ENCODE peak calls at places on chromosomes 16 and 17, in seven cellular contexts. V is K562, G is SK-N-SH, B is HepG2, F is H1, C is GM12878, A is HCT116. N is an unnamed sample.

GRCh38 chr16:50088302-50088701 is 22.5 kb downstream of the HEATR3 start:
- DNase-seq in F (no peak), G (no peak), V (no peak), B (no peak), C (no peak), A (no peak), N (no peak)

GRCh38 chr17:83110755-83111154 is 31.3 kb downstream of the METRNL start:
- DNase-seq in F (no peak), C (no peak), V (no peak), G (peak), A (no peak), B (no peak), N (no peak)

GRCh38 chr17:55433629-55434422 is 12.2 kb upstream of the MMD start:
- DNase-seq in F (no peak), G (no peak), C (no peak), A (no peak), V (no peak), B (peak), N (no peak)

GRCh38 chr16:53053967-53054669 is 673 bp upstream of the CHD9 start:
- DNase-seq in C (no peak), G (peak), B (peak), F (no peak), A (no peak), V (peak), N (no peak)

GRCh38 chr17:57286372-57287105 is 30.2 kb downstream of the MSI2 start:
- DNase-seq in A (no peak), G (no peak), C (no peak), F (no peak), V (no peak), B (no peak), N (no peak)

GRCh38 chr17:65018612-65019290 is 37.8 kb downstream of the GNA13 start:
- DNase-seq in G (no peak), F (no peak), A (no peak), V (no peak), C (no peak), B (no peak), N (no peak)

GRCh38 chr17:53454337-53454736 is 368.4 kb upstream of the KIF2B start:
- DNase-seq in A (no peak), F (no peak), C (no peak), V (no peak), G (no peak), B (no peak), N (no peak)

GRCh38 chr17:3892095-3892998 is 506 bp downstream of the CAMKK1 start:
- DNase-seq in A (no peak), V (peak), B (peak), F (peak), G (peak), C (no peak), N (no peak)

GRCh38 chr16:3059041-3059722 is 6.3 kb upstream of the IL32 start:
- DNase-seq in F (peak), A (peak), C (no peak), V (peak), B (peak), G (peak), N (no peak)

GRCh38 chr17:81685108-81685507 is 1.3 kb downstream of the HGS start:
- DNase-seq in C (no peak), G (peak), B (no peak), A (no peak), F (no peak), V (peak), N (no peak)

GRCh38 chr17:75980188-75981018 is 1.4 kb downstream of the TEN1 start:
- DNase-seq in V (peak), B (no peak), F (no peak), C (no peak), A (no peak), G (no peak), N (no peak)

GRCh38 chr16:79571065-79571697 is 29.4 kb downstream of the MAF start:
- DNase-seq in A (no peak), C (no peak), V (no peak), B (no peak), F (no peak), G (no peak), N (no peak)

GRCh38 chr16:79954920-79955705 is 354.6 kb upstream of the MAF start:
- DNase-seq in C (no peak), V (no peak), A (no peak), B (no peak), F (no peak), G (no peak), N (no peak)

GRCh38 chr16:49462989-49463371 is 89.4 kb downstream of the C16orf78 start:
- DNase-seq in C (no peak), A (no peak), B (no peak), F (peak), G (no peak), V (no peak), N (no peak)

GRCh38 chr16:53785044-53785443 is 81.1 kb downstream of the FTO start:
- DNase-seq in F (no peak), V (no peak), B (no peak), G (no peak), C (no peak), A (no peak), N (no peak)

GRCh38 chr16:86594712-86595111 is 16.4 kb downstream of the FOXL1 start:
- DNase-seq in B (no peak), G (no peak), C (no peak), V (no peak), A (no peak), F (no peak), N (no peak)

GRCh38 chr17:3012926-3013581 is 50.4 kb downstream of the OR1D5 start:
- DNase-seq in C (peak), F (peak), B (peak), A (peak), V (peak), G (peak), N (peak)

GRCh38 chr16:55274391-55274790 is 49.6 kb upstream of the IRX6 start:
- DNase-seq in B (no peak), C (no peak), A (no peak), V (no peak), G (no peak), F (no peak), N (no peak)

GRCh38 chr16:8739151-8739550 is 58.3 kb downstream of the TMEM186 start:
- DNase-seq in G (no peak), B (no peak), V (no peak), F (no peak), A (no peak), C (no peak), N (no peak)

GRCh38 chr16:27894441-27894840 is 169.1 kb downstream of the GSG1L start:
- DNase-seq in A (no peak), G (no peak), B (no peak), F (no peak), C (no peak), V (no peak), N (no peak)

GRCh38 chr17:41049110-41049509 is 2.0 kb upstream of the KRTAP2-1 start:
- DNase-seq in C (no peak), B (peak), G (no peak), A (no peak), F (no peak), V (no peak), N (no peak)

GRCh38 chr17:65055708-65056638 is 567 bp downstream of the GNA13 start:
- DNase-seq in V (peak), C (no peak), G (peak), B (peak), F (no peak), A (peak), N (no peak)

GRCh38 chr16:72847187-72848044 is 200.5 kb downstream of the ZFHX3 start:
- DNase-seq in G (peak), C (no peak), B (peak), V (peak), A (no peak), F (no peak), N (no peak)

GRCh38 chr17:70521821-70522256 is 352.5 kb downstream of the KCNJ2 start:
- DNase-seq in G (no peak), F (no peak), A (no peak), V (no peak), B (no peak), C (no peak), N (no peak)

GRCh38 chr17:79658811-79659207 is 48.0 kb upstream of the RBFOX3 start:
- DNase-seq in C (no peak), G (peak), B (peak), A (peak), F (peak), V (peak), N (no peak)

GRCh38 chr17:1471490-1471889 is 15.5 kb upstream of the CRK start:
- DNase-seq in B (no peak), G (no peak), A (no peak), C (no peak), F (no peak), V (no peak), N (no peak)

GRCh38 chr17:12789075-12789975 is at the start of gene ARHGAP44:
- DNase-seq in B (peak), F (peak), A (peak), V (peak), G (peak), C (no peak), N (no peak)

GRCh38 chr17:7285679-7286078 is 4.2 kb downstream of the SLC2A4 start:
- DNase-seq in C (no peak), V (no peak), F (no peak), A (no peak), G (no peak), B (no peak), N (no peak)

GRCh38 chr17:61455754-61456681 is 3.8 kb downstream of the TBX4 start:
- DNase-seq in C (no peak), A (no peak), F (peak), B (no peak), G (no peak), V (no peak), N (no peak)

GRCh38 chr16:89193576-89194293 is 6.6 kb downstream of the SLC22A31 start:
- DNase-seq in A (no peak), C (no peak), B (no peak), G (peak), F (peak), V (no peak), N (no peak)
- TF ChIP-seq SIN3A in A (no peak), C (no peak), B (no peak), G (no peak), F (no peak), V (no peak), N (no peak)

DNA sequence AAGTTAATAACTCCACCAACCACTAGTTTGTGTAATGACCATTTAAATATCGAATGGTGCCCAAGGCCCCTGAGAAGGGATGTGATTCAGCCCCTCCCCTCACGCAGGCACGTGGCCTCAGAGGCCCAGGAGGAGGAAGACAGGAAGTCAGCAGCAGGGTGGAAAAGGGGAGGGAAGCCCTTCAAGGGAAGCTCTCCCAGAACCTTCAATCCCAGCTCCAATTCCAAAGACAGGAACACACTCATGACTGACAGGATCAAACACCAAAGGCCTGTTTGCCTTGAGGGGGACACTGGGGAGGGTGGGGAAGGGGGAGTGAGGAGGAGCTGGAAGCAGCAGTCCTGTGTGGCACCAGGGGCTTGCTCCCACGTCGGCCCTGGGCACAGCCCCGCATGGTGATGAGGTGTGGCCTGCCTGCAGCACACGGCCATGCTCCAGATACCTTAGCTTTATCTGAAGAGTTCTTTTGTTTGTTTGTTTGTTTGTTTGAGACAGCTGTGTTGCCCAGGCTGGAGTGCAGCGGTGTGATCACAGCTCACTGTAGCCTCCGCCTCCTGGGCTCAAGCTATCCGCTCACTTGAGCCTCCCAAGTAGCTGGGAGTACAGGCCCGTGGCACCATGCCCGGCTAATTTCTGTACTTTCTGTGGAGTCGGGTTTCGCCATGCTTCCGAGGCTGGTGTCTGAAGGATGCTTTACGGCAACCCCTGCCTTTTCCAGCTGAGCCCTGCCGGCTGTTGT is 105.0 kb downstream of the ZNF778 start:
- DNase-seq in G (peak), F (no peak), V (peak), C (no peak), B (peak), A (no peak), N (no peak)
- TF ChIP-seq SIN3A in G (no peak), F (peak), V (no peak), C (no peak), B (no peak), A (no peak), N (no peak)

DNA sequence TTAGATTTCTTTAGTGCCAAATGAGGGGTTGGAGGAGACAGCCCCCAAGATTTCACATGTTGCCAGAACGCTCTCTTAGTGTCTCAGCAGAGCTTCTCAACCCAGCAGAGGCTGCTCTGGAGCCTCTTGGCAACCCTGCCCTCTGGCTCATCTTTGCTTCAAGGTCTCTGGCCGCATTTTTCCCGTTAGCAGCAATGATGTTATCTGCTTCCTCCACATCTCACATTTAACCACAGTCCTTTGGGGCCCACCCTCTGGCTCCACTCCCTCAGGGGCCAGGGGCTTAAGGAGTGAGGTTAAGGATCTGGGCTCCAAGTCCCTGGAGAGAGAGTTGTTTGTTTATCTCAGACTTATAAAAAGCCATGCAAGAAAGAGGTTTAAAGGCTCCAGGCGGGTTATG is 3.3 kb upstream of the XYLT1 start:
- DNase-seq in C (no peak), B (no peak), F (no peak), V (no peak), G (no peak), A (no peak), N (no peak)
- TF ChIP-seq SIN3A in C (no peak), B (no peak), F (no peak), V (no peak), G (no peak), A (no peak), N (no peak)

GRCh38 chr16:81431554-81432353 is 12.9 kb upstream of the CMIP start:
- DNase-seq in G (no peak), V (peak), A (no peak), F (no peak), B (peak), C (no peak), N (no peak)
- TF ChIP-seq SIN3A in G (no peak), V (no peak), A (no peak), F (no peak), B (peak), C (no peak), N (no peak)

GRCh38 chr16:68126395-68126794 is 41.2 kb downstream of the NFATC3 start:
- DNase-seq in F (no peak), C (peak), B (no peak), G (no peak), V (no peak), A (no peak), N (no peak)
- TF ChIP-seq SIN3A in F (no peak), C (no peak), B (no peak), G (no peak), V (no peak), A (no peak), N (no peak)

GRCh38 chr17:19024101-19025078 is 19.8 kb upstream of the FAM83G start:
- DNase-seq in A (no peak), G (no peak), C (no peak), V (no peak), B (no peak), F (no peak), N (no peak)
- TF ChIP-seq SIN3A in A (no peak), G (no peak), C (no peak), V (no peak), B (no peak), F (no peak), N (no peak)

GRCh38 chr17:36847293-36847645 is 90.0 kb upstream of the LHX1 start:
- DNase-seq in C (no peak), G (no peak), F (no peak), A (no peak), V (no peak), B (no peak), N (no peak)

GRCh38 chr17:36849871-36850348 is 87.4 kb upstream of the LHX1 start:
- DNase-seq in C (peak), B (no peak), A (peak), V (peak), G (no peak), F (no peak), N (peak)

GRCh38 chr17:36845916-36846315 is 91.4 kb upstream of the LHX1 start:
- DNase-seq in V (no peak), B (no peak), C (no peak), A (no peak), G (no peak), F (no peak), N (no peak)

GRCh38 chr17:36846410-36847292 is 90.6 kb upstream of the LHX1 start:
- DNase-seq in V (no peak), G (no peak), C (no peak), A (no peak), F (no peak), B (no peak), N (no peak)

DNA sequence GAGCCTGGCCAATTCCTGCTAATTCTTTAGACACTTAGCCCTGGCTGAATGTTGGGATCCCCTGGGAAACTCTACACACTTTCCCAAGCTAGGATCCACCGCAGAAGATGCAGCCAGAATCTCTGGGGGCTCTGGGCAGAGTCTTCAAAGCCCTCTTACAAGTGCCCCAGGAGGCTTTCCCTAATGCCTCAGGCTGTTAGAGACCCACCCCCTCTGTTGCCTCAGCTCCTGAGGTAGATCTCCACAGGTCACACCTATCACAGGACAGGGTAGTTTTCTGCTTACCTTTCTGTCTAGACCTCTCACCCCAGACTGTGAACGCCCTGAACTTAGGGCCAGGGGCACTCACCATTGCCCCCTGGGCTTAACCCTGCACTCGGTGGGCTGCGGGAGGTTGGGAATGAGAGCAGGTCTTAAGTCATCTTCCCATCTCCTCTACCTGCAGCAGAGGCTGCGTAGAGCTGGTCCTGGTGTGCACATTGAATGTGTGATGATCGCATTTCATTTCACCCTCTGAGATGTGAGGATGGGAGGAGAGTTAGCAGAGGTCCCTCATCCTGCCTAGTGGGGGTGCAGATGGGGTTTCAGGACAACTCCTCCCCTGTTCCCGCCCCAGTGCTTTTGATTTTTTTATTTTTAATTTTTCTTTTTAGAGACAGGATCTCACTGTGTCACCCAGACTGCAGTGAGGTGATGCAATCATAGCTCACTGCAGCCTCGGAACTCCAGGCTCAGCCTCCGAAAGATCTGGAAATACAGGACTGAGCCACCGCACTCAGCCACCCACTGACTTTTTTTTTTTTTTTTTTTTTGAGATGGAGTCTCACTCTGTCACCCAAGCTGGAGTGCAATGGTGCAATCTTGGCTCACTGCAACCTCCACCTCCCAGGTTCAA is 89.0 kb upstream of the LHX1 start:
- DNase-seq in A (no peak), B (no peak), V (no peak), G (no peak), F (no peak), C (no peak), N (no peak)
- TF ChIP-seq SIN3A in A (no peak), B (no peak), V (no peak), G (no peak), F (no peak), C (no peak), N (no peak)

GRCh38 chr16:46857261-46857962 is 26.4 kb upstream of the C16orf87 start:
- DNase-seq in G (peak), C (no peak), B (peak), F (no peak), V (peak), A (peak), N (no peak)
- TF ChIP-seq SIN3A in G (no peak), C (no peak), B (no peak), F (no peak), V (no peak), A (no peak), N (no peak)

GRCh38 chr16:57609541-57610401 is 18.7 kb upstream of the ADGRG1 start:
- DNase-seq in C (peak), A (no peak), V (no peak), G (peak), B (no peak), F (peak), N (no peak)
- TF ChIP-seq SIN3A in C (no peak), A (no peak), V (no peak), G (no peak), B (no peak), F (no peak), N (no peak)